ENCODE peak calls at places on chromosomes 2 and 18, in six cellular contexts. One of them, this sample, is unnamed.

GRCh38 chr18:59085797-59086196 is 53.9 kb upstream of the SEC11C start:
- DNase-seq in hepatocyte: peak
- DNase-seq in CD8-positive, alpha-beta T cell: no peak
- DNase-seq in coronary artery: no peak
- DNase-seq in PC-3: no peak
- DNase-seq in fibroblast of lung: peak
- DNase-seq in this sample: no peak

GRCh38 chr2:211085056-211085680 is 528.8 kb downstream of the CPS1 start:
- DNase-seq in hepatocyte: peak
- DNase-seq in CD8-positive, alpha-beta T cell: no peak
- DNase-seq in coronary artery: no peak
- DNase-seq in PC-3: peak
- DNase-seq in fibroblast of lung: peak
- DNase-seq in this sample: peak

GRCh38 chr2:160581035-160581434 is 87.4 kb upstream of the RBMS1 start:
- DNase-seq in hepatocyte: no peak
- DNase-seq in CD8-positive, alpha-beta T cell: no peak
- DNase-seq in coronary artery: no peak
- DNase-seq in PC-3: no peak
- DNase-seq in fibroblast of lung: no peak
- DNase-seq in this sample: no peak

GRCh38 chr18:23300211-23300887 is 152.7 kb upstream of the RIOK3 start:
- DNase-seq in hepatocyte: peak
- DNase-seq in CD8-positive, alpha-beta T cell: no peak
- DNase-seq in coronary artery: no peak
- DNase-seq in PC-3: no peak
- DNase-seq in fibroblast of lung: no peak
- DNase-seq in this sample: no peak

GRCh38 chr2:222776792-222777191 is 84.0 kb upstream of the ACSL3 start:
- DNase-seq in hepatocyte: no peak
- DNase-seq in CD8-positive, alpha-beta T cell: no peak
- DNase-seq in coronary artery: peak
- DNase-seq in PC-3: no peak
- DNase-seq in fibroblast of lung: no peak
- DNase-seq in this sample: no peak

GRCh38 chr2:196914867-196915465 is 11.5 kb downstream of the PGAP1 start:
- DNase-seq in hepatocyte: no peak
- DNase-seq in CD8-positive, alpha-beta T cell: no peak
- DNase-seq in coronary artery: no peak
- DNase-seq in PC-3: no peak
- DNase-seq in fibroblast of lung: no peak
- DNase-seq in this sample: no peak

GRCh38 chr2:232489516-232490220 is 2.0 kb upstream of the ECEL1 start:
- DNase-seq in hepatocyte: no peak
- DNase-seq in CD8-positive, alpha-beta T cell: no peak
- DNase-seq in coronary artery: no peak
- DNase-seq in PC-3: no peak
- DNase-seq in fibroblast of lung: no peak
- DNase-seq in this sample: no peak

GRCh38 chr18:58496937-58497336 is 132.0 kb downstream of the ALPK2 start:
- DNase-seq in hepatocyte: no peak
- DNase-seq in CD8-positive, alpha-beta T cell: no peak
- DNase-seq in coronary artery: no peak
- DNase-seq in PC-3: peak
- DNase-seq in fibroblast of lung: no peak
- DNase-seq in this sample: peak

GRCh38 chr2:97761192-97761591 is 47.8 kb downstream of the ZAP70 start:
- DNase-seq in hepatocyte: no peak
- DNase-seq in CD8-positive, alpha-beta T cell: peak
- DNase-seq in coronary artery: no peak
- DNase-seq in PC-3: no peak
- DNase-seq in fibroblast of lung: no peak
- DNase-seq in this sample: no peak

GRCh38 chr2:105261061-105261460 is 19.5 kb downstream of the GPR45 start:
- DNase-seq in hepatocyte: peak
- DNase-seq in CD8-positive, alpha-beta T cell: no peak
- DNase-seq in coronary artery: no peak
- DNase-seq in PC-3: no peak
- DNase-seq in fibroblast of lung: peak
- DNase-seq in this sample: peak

GRCh38 chr18:9787716-9788115 is 79.6 kb downstream of the RAB31 start:
- DNase-seq in hepatocyte: no peak
- DNase-seq in CD8-positive, alpha-beta T cell: no peak
- DNase-seq in coronary artery: no peak
- DNase-seq in PC-3: no peak
- DNase-seq in fibroblast of lung: peak
- DNase-seq in this sample: no peak

GRCh38 chr2:112276954-112277353 is 1.6 kb downstream of the ZC3H6 start:
- DNase-seq in hepatocyte: no peak
- DNase-seq in CD8-positive, alpha-beta T cell: no peak
- DNase-seq in coronary artery: no peak
- DNase-seq in PC-3: no peak
- DNase-seq in fibroblast of lung: no peak
- DNase-seq in this sample: no peak
- H3K27ac ChIP-seq in hepatocyte: no peak
- H3K27ac ChIP-seq in CD8-positive, alpha-beta T cell: peak
- H3K27ac ChIP-seq in coronary artery: peak
- H3K27ac ChIP-seq in PC-3: no peak
- H3K27ac ChIP-seq in fibroblast of lung: no peak
- H3K27ac ChIP-seq in this sample: no peak

DNA sequence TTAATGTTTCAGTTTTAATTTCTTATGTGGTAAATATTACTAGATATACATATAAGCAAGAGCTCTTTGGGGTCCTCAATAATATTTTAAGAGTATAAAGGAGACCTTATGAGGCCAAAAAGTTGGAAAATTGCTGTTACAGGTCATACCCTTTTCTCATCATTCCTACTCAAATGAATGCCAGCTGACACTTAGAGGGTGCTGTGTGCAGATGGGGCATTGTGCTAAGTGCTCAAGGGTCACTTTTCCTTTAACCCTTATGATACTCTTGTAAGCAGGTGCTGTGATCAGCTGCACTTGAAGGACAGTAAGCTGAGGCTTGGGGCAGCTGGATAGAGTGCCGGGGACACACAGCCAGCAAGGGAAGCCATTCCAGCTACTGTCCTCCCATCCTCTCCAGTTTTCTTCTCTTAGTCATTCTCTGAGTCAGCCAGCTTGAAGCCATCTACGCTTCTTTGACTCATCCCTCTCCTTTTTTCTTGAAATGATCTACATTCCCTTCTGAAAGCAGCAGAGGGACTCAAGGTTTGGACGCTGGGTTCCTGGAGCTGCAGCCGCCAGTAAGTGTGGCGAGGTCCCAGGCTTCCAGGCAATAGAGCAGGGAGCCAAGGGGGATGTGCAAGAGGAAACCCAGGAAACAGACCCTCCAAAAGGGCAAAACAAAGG is 42.0 kb upstream of the CREB1 start:
- DNase-seq in hepatocyte: no peak
- DNase-seq in CD8-positive, alpha-beta T cell: no peak
- DNase-seq in coronary artery: no peak
- DNase-seq in PC-3: peak
- DNase-seq in fibroblast of lung: peak
- DNase-seq in this sample: peak
- TF ChIP-seq CTCF in hepatocyte: no peak
- TF ChIP-seq CTCF in CD8-positive, alpha-beta T cell: no peak
- TF ChIP-seq CTCF in coronary artery: no peak
- TF ChIP-seq CTCF in PC-3: peak
- TF ChIP-seq CTCF in fibroblast of lung: no peak
- TF ChIP-seq CTCF in this sample: no peak

DNA sequence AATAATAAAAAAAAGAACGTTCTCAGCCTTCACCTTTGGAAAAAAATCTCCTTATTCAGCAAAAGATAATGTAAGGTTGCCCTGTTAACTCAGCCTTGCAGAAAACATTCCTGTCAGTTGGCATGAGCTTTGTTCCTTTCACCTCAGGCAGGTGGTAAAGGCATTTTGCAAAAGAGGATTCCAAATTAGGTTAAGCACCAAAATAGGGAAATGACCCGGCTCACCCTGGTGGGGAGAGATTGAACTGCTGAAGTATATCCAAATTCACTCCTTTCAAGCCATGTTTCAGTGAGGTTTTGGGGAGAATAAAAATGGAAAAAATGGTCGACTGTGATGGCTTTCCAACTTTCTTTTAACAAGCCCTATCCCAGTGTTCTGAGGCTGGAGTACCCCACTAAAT is 1988.8 kb upstream of the PIK3C3 start:
- DNase-seq in hepatocyte: no peak
- DNase-seq in CD8-positive, alpha-beta T cell: no peak
- DNase-seq in coronary artery: no peak
- DNase-seq in PC-3: peak
- DNase-seq in fibroblast of lung: no peak
- DNase-seq in this sample: peak
- H3K27ac ChIP-seq in hepatocyte: no peak
- H3K27ac ChIP-seq in CD8-positive, alpha-beta T cell: no peak
- H3K27ac ChIP-seq in coronary artery: no peak
- H3K27ac ChIP-seq in PC-3: no peak
- H3K27ac ChIP-seq in fibroblast of lung: no peak
- H3K27ac ChIP-seq in this sample: no peak

DNA sequence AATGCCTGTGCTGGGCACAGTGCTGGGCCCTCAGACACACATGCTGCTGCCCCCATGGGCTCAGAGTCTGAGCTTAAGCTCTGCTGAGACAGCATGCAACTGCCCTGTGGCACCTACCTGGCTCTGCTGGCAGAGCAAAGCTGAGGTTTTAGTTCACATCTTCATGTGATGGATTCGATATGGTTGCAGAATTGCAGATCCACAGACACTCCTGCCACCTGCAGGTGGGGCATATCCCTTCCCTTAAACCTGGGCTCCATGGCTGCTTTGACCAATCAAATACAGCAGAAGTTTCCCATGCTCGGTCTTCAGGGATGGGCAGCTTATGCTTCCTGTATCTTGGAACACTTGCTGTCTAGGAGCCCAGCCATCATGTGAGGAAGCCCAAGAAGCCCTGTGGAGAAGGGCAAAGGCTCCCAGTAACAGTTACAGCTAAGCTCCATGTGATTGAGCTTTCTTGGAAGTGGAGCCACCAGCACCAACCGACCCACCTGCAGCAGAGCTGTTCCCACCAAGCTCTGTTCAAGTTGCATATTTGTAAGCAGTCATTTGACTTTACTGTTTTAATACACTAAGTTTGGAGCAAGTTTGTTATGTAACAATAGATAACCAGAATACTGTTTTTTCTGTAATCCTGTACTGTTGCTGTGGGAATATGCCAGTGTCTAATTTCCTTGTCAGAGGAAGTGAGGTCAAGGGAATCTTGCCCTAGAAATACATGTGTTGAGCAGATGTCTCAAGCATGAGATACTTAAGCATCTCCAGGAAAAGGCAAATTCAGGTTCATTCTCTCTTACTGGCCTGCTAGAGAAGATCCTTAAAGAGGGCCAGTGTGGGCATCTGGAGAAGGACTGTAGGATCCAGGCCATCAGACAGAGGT is 79.3 kb downstream of the SH3RF3 start:
- DNase-seq in hepatocyte: no peak
- DNase-seq in CD8-positive, alpha-beta T cell: no peak
- DNase-seq in coronary artery: no peak
- DNase-seq in PC-3: peak
- DNase-seq in fibroblast of lung: peak
- DNase-seq in this sample: no peak
- TF ChIP-seq CTCF in hepatocyte: no peak
- TF ChIP-seq CTCF in CD8-positive, alpha-beta T cell: no peak
- TF ChIP-seq CTCF in coronary artery: no peak
- TF ChIP-seq CTCF in PC-3: peak
- TF ChIP-seq CTCF in fibroblast of lung: no peak
- TF ChIP-seq CTCF in this sample: no peak

GRCh38 chr2:239285932-239286230 is 114.9 kb downstream of the HDAC4 start:
- DNase-seq in hepatocyte: no peak
- DNase-seq in CD8-positive, alpha-beta T cell: no peak
- DNase-seq in coronary artery: no peak
- DNase-seq in PC-3: no peak
- DNase-seq in fibroblast of lung: no peak
- DNase-seq in this sample: no peak

GRCh38 chr2:239286901-239287300 is 113.9 kb downstream of the HDAC4 start:
- DNase-seq in hepatocyte: no peak
- DNase-seq in CD8-positive, alpha-beta T cell: no peak
- DNase-seq in coronary artery: no peak
- DNase-seq in PC-3: no peak
- DNase-seq in fibroblast of lung: no peak
- DNase-seq in this sample: no peak

GRCh38 chr2:239283961-239284801 is 116.6 kb downstream of the HDAC4 start:
- DNase-seq in hepatocyte: no peak
- DNase-seq in CD8-positive, alpha-beta T cell: no peak
- DNase-seq in coronary artery: no peak
- DNase-seq in PC-3: no peak
- DNase-seq in fibroblast of lung: no peak
- DNase-seq in this sample: no peak

GRCh38 chr2:239283288-239283945 is 117.4 kb downstream of the HDAC4 start:
- DNase-seq in hepatocyte: no peak
- DNase-seq in CD8-positive, alpha-beta T cell: no peak
- DNase-seq in coronary artery: no peak
- DNase-seq in PC-3: no peak
- DNase-seq in fibroblast of lung: no peak
- DNase-seq in this sample: no peak

GRCh38 chr2:239285071-239285931 is 115.5 kb downstream of the HDAC4 start:
- DNase-seq in hepatocyte: no peak
- DNase-seq in CD8-positive, alpha-beta T cell: no peak
- DNase-seq in coronary artery: no peak
- DNase-seq in PC-3: no peak
- DNase-seq in fibroblast of lung: peak
- DNase-seq in this sample: no peak
- H3K27ac ChIP-seq in hepatocyte: peak
- H3K27ac ChIP-seq in CD8-positive, alpha-beta T cell: no peak
- H3K27ac ChIP-seq in coronary artery: no peak
- H3K27ac ChIP-seq in PC-3: no peak
- H3K27ac ChIP-seq in fibroblast of lung: no peak
- H3K27ac ChIP-seq in this sample: no peak

This sample was measured in RWPE1.